ENCODE peak calls at places on chromosomes 11 and 22, in eight cellular contexts. A is AG10803, S is WTC11, H is H9, W is tibial nerve, E is pancreas, G is A549, N is psoas muscle. K is an unnamed sample.

GRCh38 chr11:67606477-67607295 is at the start of gene NDUFV1:
- DNase-seq in W (peak; percentile 96), G (peak; percentile 69), S (peak; percentile 98), E (peak; percentile 96), A (peak; percentile 85), H (peak; percentile 96), N (peak; percentile 99), K (peak; percentile 99)

GRCh38 chr22:28029962-28030361 is 110.9 kb upstream of the PITPNB start:
- DNase-seq in H (peak; percentile 17), A (no peak), S (no peak), N (no peak), G (no peak), W (no peak), E (no peak), K (no peak)

GRCh38 chr11:69270929-69271328 is 23.0 kb upstream of the MYEOV start:
- DNase-seq in S (no peak), A (no peak), N (no peak), G (no peak), H (no peak), E (no peak), W (no peak), K (no peak)

GRCh38 chr11:112308651-112309050 is 48.0 kb upstream of the PLET1 start:
- DNase-seq in W (no peak), S (no peak), G (no peak), A (no peak), E (no peak), N (no peak), H (no peak), K (no peak)

GRCh38 chr22:36331912-36332622 is 55.7 kb downstream of the MYH9 start:
- DNase-seq in E (no peak), N (peak; percentile 85), W (peak; percentile 58), S (no peak), G (peak; percentile 18), H (no peak), A (peak; percentile 47), K (no peak)

GRCh38 chr11:66432597-66432996 is 6.1 kb downstream of the MRPL11 start:
- DNase-seq in H (no peak), W (no peak), S (no peak), G (no peak), N (no peak), E (no peak), A (no peak), K (no peak)

GRCh38 chr11:78030429-78031325 is 7.6 kb upstream of the KCTD14 start:
- DNase-seq in S (no peak), E (peak; percentile 87), W (no peak), G (no peak), A (peak; percentile 41), H (no peak), N (no peak), K (no peak)

GRCh38 chr22:19974233-19974861 is 32.7 kb upstream of the TXNRD2 start:
- DNase-seq in A (peak; percentile 48), E (peak; percentile 46), W (no peak), H (peak; percentile 99), S (peak; percentile 93), G (peak; percentile 57), N (no peak), K (peak; percentile 51)

GRCh38 chr11:94171693-94172440 is 43.2 kb downstream of the PANX1 start:
- DNase-seq in S (peak; percentile 75), E (peak; percentile 9), N (no peak), G (peak; percentile 29), W (peak; percentile 32), A (peak; percentile 55), H (peak; percentile 73), K (peak; percentile 50)

GRCh38 chr11:33829430-33830141 is 55.3 kb upstream of the FBXO3 start:
- DNase-seq in N (peak; percentile 61), H (peak; percentile 68), S (peak; percentile 65), E (peak; percentile 37), G (peak; percentile 81), A (peak; percentile 72), W (peak; percentile 27), K (peak; percentile 70)

GRCh38 chr11:65430406-65431217 is 8.0 kb downstream of the NEAT1 start:
- DNase-seq in W (peak; percentile 6), N (no peak), A (peak; percentile 75), S (no peak), E (no peak), H (no peak), G (no peak), K (no peak)

GRCh38 chr11:44325698-44326097 is 15.8 kb upstream of the ALX4 start:
- DNase-seq in A (no peak), H (no peak), S (no peak), G (no peak), E (no peak), N (no peak), W (no peak), K (no peak)

GRCh38 chr22:45179276-45180049 is 15.7 kb downstream of the NUP50 start:
- DNase-seq in W (no peak), E (no peak), S (no peak), G (no peak), A (no peak), N (no peak), H (no peak), K (no peak)

GRCh38 chr11:128474036-128474874 is 113.1 kb downstream of the ETS1 start:
- DNase-seq in A (no peak), W (no peak), E (no peak), S (no peak), G (no peak), H (no peak), N (no peak), K (no peak)

GRCh38 chr11:64181506-64182411 is 4.2 kb upstream of the STIP1 start:
- DNase-seq in G (peak; percentile 87), A (peak; percentile 88), S (peak; percentile 70), E (peak; percentile 93), H (peak; percentile 89), W (peak; percentile 89), N (peak; percentile 97), K (peak; percentile 83)

GRCh38 chr11:96063053-96063452 is 139.1 kb upstream of the MTMR2 start:
- DNase-seq in N (no peak), E (no peak), H (no peak), G (no peak), S (no peak), A (no peak), W (no peak), K (no peak)

GRCh38 chr11:94544832-94545640 is 1.3 kb downstream of the FUT4 start:
- DNase-seq in S (peak; percentile 56), W (no peak), N (peak; percentile 62), E (peak; percentile 53), G (no peak), H (peak; percentile 46), A (peak; percentile 40), K (peak; percentile 32)

DNA sequence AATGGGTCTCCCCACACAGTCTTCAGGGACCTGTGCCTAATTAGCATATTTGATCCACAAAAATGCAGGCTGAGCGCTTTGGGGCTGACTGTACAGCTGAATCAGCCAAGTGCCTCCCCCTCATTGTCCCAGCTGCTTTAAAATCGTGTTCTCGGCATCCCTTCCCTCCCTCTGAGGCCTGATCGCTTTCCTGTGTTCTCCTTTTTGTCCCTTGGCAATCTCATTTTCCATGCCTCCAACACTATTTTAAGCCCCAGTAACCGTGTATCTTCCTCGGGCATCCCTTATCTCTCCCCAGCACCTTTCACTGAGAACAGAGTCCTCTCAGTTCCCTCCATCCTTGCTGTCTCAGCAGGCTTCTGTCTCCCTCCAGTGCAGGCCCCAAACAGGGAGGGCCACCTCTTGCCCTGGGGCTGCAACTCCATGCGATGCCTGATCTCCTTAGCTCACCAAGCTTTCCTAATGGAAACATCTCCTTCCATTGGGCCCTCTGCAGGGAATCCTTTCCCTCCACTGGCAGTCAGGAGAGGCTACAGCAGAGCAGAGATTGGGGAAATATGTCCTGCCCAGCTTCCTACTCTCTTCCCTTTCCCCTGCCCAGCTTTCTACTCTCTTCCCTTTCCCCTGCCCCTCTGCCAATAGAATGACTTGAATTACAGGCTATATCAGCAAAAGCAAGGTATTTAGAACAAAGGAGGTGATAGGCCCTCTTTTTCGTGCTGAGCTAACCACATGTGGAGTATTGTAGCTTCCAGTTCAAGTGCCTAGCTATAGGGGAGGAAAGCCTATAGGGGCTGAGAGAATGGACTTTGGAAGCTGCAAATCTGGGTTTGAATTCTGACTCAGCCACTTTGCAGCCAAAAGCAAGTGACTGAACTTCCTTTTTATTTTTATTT is 13.9 kb downstream of the UQCR10 start:
- DNase-seq in H (no peak), S (no peak), G (no peak), W (no peak), N (no peak), A (peak; percentile 92), E (no peak), K (peak; percentile 27)
- TF ChIP-seq CTCF in H (no peak), S (no peak), G (no peak), W (no peak), N (no peak), A (no peak), E (no peak), K (no peak)

DNA sequence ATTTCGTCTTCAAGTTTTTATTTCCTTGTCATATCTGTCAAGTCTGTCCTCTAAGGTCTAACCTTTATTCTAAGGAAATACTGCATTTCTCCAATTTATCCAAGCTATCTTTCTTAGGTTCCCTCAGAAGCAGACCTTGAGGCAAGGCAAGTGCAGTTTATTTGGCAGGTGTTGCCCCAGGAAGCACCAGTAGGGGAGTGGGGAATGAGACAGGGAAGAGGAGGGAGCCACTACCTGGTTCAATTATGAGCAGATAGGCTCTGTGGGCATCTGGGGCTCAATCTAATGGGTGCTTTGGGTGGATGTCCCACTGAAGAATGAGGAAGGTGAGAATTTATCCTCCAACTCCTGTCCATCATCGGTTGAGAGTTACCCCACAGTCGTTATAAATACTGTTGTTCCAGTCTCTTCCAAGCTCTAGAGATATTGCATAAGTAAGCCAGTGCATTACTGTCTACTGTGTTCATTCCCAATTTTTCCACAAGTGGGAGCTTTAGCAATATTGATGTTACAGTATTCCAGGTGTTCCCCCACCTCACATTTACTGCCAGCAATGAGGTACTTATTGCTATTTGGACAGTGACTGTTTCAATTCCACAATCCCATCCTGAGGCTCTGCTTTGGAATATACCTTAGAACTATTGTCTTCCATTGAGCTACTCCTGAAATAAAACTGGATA is 154.9 kb upstream of the CEP126 start:
- DNase-seq in H (no peak), S (no peak), A (no peak), W (no peak), G (peak; percentile 7), N (no peak), E (no peak), K (no peak)
- TF ChIP-seq CTCF in H (no peak), S (no peak), A (peak; percentile 33), W (no peak), G (peak; percentile 12), N (no peak), E (no peak), K (no peak)

GRCh38 chr11:12624595-12624994 is 49.6 kb upstream of the TEAD1 start:
- DNase-seq in E (no peak), S (no peak), W (no peak), H (no peak), N (no peak), G (no peak), A (no peak), K (no peak)
- TF ChIP-seq CTCF in E (no peak), S (no peak), W (no peak), H (no peak), N (no peak), G (no peak), A (no peak), K (no peak)

DNA sequence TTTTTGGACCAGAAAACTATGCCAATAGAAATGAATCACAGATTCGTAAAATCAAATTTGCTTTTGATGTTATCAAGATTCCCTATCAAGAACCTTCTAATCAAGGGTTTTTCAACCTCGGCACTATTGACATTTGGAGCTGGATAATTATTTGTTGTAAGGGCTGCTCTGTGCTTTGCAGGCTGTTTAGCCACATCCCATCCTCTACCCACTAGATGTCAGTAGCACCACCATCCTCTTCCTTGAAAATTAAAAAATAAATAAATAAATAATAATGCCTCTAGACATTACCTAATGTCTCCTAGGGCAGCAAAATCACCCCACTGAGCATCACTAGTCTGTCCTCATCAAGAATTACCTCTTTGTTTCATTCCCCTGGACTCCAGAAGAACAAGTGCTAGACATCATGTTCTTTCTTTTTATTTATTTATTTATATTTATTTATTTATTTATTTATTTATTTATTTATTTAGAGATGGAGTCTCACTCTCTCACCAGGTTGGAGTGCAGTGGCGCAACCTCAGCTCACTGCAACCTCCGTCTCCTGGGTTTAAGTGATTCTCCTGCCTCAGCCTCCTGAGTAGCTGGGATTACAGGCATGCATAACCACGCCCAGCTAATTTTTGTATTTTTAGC is 744.7 kb downstream of the KCNA4 start:
- DNase-seq in A (peak; percentile 41), N (peak; percentile 21), W (no peak), S (no peak), G (peak; percentile 23), H (no peak), E (no peak), K (no peak)
- TF ChIP-seq CTCF in A (peak; percentile 58), N (no peak), W (no peak), S (no peak), G (peak; percentile 47), H (peak; percentile 50), E (no peak), K (no peak)